ENCODE peak calls at places on chromosome 14, in ten cellular contexts. One of them, this sample, is unnamed. For H3K4me1, the result is how much of the 10 kb centered on the place peaks cover.

GRCh38 chr14:95597784-95598204 is 62.9 kb downstream of the GLRX5 start:
- DNase-seq in psoas muscle: no peak
- DNase-seq in lower lobe of right lung: no peak
- DNase-seq in fibroblast of lung: peak
- DNase-seq in tibial artery: no peak
- DNase-seq in ovary: no peak
- DNase-seq in A549: no peak
- DNase-seq in OCI-LY7: no peak
- DNase-seq in breast epithelium: no peak
- DNase-seq in endothelial cell of umbilical vein: no peak
- DNase-seq in this sample: no peak

GRCh38 chr14:44952391-44953110 is 9.2 kb downstream of the KLHL28 start:
- DNase-seq in breast epithelium: no peak
- DNase-seq in fibroblast of lung: no peak
- DNase-seq in OCI-LY7: no peak
- DNase-seq in A549: no peak
- DNase-seq in ovary: no peak
- DNase-seq in lower lobe of right lung: no peak
- DNase-seq in tibial artery: no peak
- DNase-seq in psoas muscle: no peak
- DNase-seq in endothelial cell of umbilical vein: no peak
- DNase-seq in this sample: no peak

GRCh38 chr14:50333010-50333409 is 20.9 kb downstream of the DMAC2L start:
- DNase-seq in ovary: no peak
- DNase-seq in OCI-LY7: no peak
- DNase-seq in tibial artery: no peak
- DNase-seq in breast epithelium: no peak
- DNase-seq in lower lobe of right lung: no peak
- DNase-seq in psoas muscle: no peak
- DNase-seq in A549: no peak
- DNase-seq in endothelial cell of umbilical vein: peak
- DNase-seq in fibroblast of lung: peak
- DNase-seq in this sample: peak

GRCh38 chr14:61466249-61466904 is 145.0 kb downstream of the PRKCH start:
- DNase-seq in OCI-LY7: no peak
- DNase-seq in lower lobe of right lung: no peak
- DNase-seq in tibial artery: peak
- DNase-seq in breast epithelium: no peak
- DNase-seq in fibroblast of lung: peak
- DNase-seq in ovary: peak
- DNase-seq in psoas muscle: peak
- DNase-seq in A549: peak
- DNase-seq in endothelial cell of umbilical vein: peak
- DNase-seq in this sample: peak

GRCh38 chr14:90301580-90302181 is 30.1 kb downstream of the NRDE2 start:
- DNase-seq in ovary: no peak
- DNase-seq in breast epithelium: no peak
- DNase-seq in OCI-LY7: peak
- DNase-seq in tibial artery: no peak
- DNase-seq in fibroblast of lung: peak
- DNase-seq in lower lobe of right lung: no peak
- DNase-seq in endothelial cell of umbilical vein: peak
- DNase-seq in psoas muscle: no peak
- DNase-seq in A549: peak
- DNase-seq in this sample: no peak

GRCh38 chr14:34843011-34843554 is 32.1 kb downstream of the BAZ1A start:
- DNase-seq in tibial artery: no peak
- DNase-seq in OCI-LY7: no peak
- DNase-seq in lower lobe of right lung: no peak
- DNase-seq in endothelial cell of umbilical vein: peak
- DNase-seq in fibroblast of lung: peak
- DNase-seq in A549: peak
- DNase-seq in breast epithelium: no peak
- DNase-seq in ovary: no peak
- DNase-seq in psoas muscle: no peak
- DNase-seq in this sample: no peak

GRCh38 chr14:61616524-61617185 is 78.7 kb upstream of the HIF1A start:
- DNase-seq in psoas muscle: no peak
- DNase-seq in endothelial cell of umbilical vein: no peak
- DNase-seq in OCI-LY7: no peak
- DNase-seq in ovary: no peak
- DNase-seq in fibroblast of lung: peak
- DNase-seq in lower lobe of right lung: no peak
- DNase-seq in breast epithelium: no peak
- DNase-seq in tibial artery: no peak
- DNase-seq in A549: no peak
- DNase-seq in this sample: no peak

GRCh38 chr14:76091036-76091435 is 60.7 kb upstream of the GPATCH2L start:
- DNase-seq in breast epithelium: no peak
- DNase-seq in tibial artery: peak
- DNase-seq in A549: no peak
- DNase-seq in psoas muscle: peak
- DNase-seq in endothelial cell of umbilical vein: peak
- DNase-seq in fibroblast of lung: no peak
- DNase-seq in OCI-LY7: no peak
- DNase-seq in lower lobe of right lung: no peak
- DNase-seq in ovary: no peak
- DNase-seq in this sample: peak

GRCh38 chr14:104138098-104138890 is at the start of gene KIF26A:
- DNase-seq in breast epithelium: no peak
- DNase-seq in OCI-LY7: no peak
- DNase-seq in tibial artery: peak
- DNase-seq in fibroblast of lung: no peak
- DNase-seq in endothelial cell of umbilical vein: peak
- DNase-seq in lower lobe of right lung: peak
- DNase-seq in ovary: peak
- DNase-seq in psoas muscle: peak
- DNase-seq in A549: peak
- DNase-seq in this sample: no peak
- H3K4me3 ChIP-seq in breast epithelium: peak
- H3K4me3 ChIP-seq in OCI-LY7: no peak
- H3K4me3 ChIP-seq in tibial artery: peak
- H3K4me3 ChIP-seq in fibroblast of lung: no peak
- H3K4me3 ChIP-seq in endothelial cell of umbilical vein: peak
- H3K4me3 ChIP-seq in lower lobe of right lung: peak
- H3K4me3 ChIP-seq in ovary: peak
- H3K4me3 ChIP-seq in psoas muscle: peak
- H3K4me3 ChIP-seq in A549: peak
- H3K4me3 ChIP-seq in this sample: peak

DNA sequence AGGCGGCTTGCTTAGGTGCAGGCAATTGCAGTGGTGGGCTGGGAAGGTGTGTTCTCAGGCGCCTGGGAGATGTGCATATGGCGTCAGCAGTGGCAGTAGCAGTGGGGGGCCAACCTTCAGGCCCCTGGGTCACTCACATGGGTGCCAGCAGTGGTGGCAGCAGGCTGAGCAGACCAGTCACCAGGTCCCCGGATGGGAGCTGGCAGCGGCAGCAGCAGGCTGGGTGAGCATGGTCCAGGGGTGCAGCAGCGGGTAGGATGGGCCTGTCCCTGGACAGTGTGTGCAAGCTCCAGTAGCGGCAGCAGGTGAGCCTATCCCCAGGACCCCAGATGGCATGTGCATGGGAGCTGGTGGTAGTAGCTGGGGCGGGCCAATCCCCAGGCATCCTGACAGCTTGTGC is 108.5 kb upstream of the TMEM260 start:
- DNase-seq in lower lobe of right lung: no peak
- DNase-seq in psoas muscle: no peak
- DNase-seq in fibroblast of lung: no peak
- DNase-seq in OCI-LY7: no peak
- DNase-seq in endothelial cell of umbilical vein: no peak
- DNase-seq in breast epithelium: no peak
- DNase-seq in ovary: no peak
- DNase-seq in A549: no peak
- DNase-seq in tibial artery: no peak
- DNase-seq in this sample: no peak
- H3K4me1 ChIP-seq in lower lobe of right lung: under half
- H3K4me1 ChIP-seq in psoas muscle: under half
- H3K4me1 ChIP-seq in fibroblast of lung: under half
- H3K4me1 ChIP-seq in OCI-LY7: under half
- H3K4me1 ChIP-seq in endothelial cell of umbilical vein: under half
- H3K4me1 ChIP-seq in breast epithelium: under half
- H3K4me1 ChIP-seq in ovary: under half
- H3K4me1 ChIP-seq in A549: under half
- H3K4me1 ChIP-seq in tibial artery: under half
- H3K4me1 ChIP-seq in this sample: under half

GRCh38 chr14:38207342-38207741 is 362 bp upstream of the SSTR1 start:
- DNase-seq in fibroblast of lung: no peak
- DNase-seq in endothelial cell of umbilical vein: peak
- DNase-seq in breast epithelium: no peak
- DNase-seq in tibial artery: no peak
- DNase-seq in ovary: no peak
- DNase-seq in lower lobe of right lung: no peak
- DNase-seq in OCI-LY7: no peak
- DNase-seq in psoas muscle: no peak
- DNase-seq in A549: no peak
- DNase-seq in this sample: no peak
- H3K4me3 ChIP-seq in fibroblast of lung: peak
- H3K4me3 ChIP-seq in endothelial cell of umbilical vein: no peak
- H3K4me3 ChIP-seq in breast epithelium: peak
- H3K4me3 ChIP-seq in tibial artery: peak
- H3K4me3 ChIP-seq in ovary: no peak
- H3K4me3 ChIP-seq in lower lobe of right lung: peak
- H3K4me3 ChIP-seq in OCI-LY7: no peak
- H3K4me3 ChIP-seq in psoas muscle: peak
- H3K4me3 ChIP-seq in A549: no peak
- H3K4me3 ChIP-seq in this sample: no peak

GRCh38 chr14:103088921-103089320 is 4.9 kb downstream of the LBHD2 start:
- DNase-seq in fibroblast of lung: no peak
- DNase-seq in psoas muscle: peak
- DNase-seq in OCI-LY7: no peak
- DNase-seq in ovary: no peak
- DNase-seq in A549: no peak
- DNase-seq in endothelial cell of umbilical vein: no peak
- DNase-seq in lower lobe of right lung: no peak
- DNase-seq in tibial artery: no peak
- DNase-seq in breast epithelium: no peak
- DNase-seq in this sample: no peak

GRCh38 chr14:103091883-103092222 is 2.7 kb upstream of the EXOC3L4 start:
- DNase-seq in tibial artery: no peak
- DNase-seq in ovary: no peak
- DNase-seq in OCI-LY7: no peak
- DNase-seq in endothelial cell of umbilical vein: no peak
- DNase-seq in psoas muscle: no peak
- DNase-seq in A549: no peak
- DNase-seq in lower lobe of right lung: no peak
- DNase-seq in fibroblast of lung: no peak
- DNase-seq in breast epithelium: no peak
- DNase-seq in this sample: no peak

GRCh38 chr14:103091041-103091882 is 3.3 kb upstream of the EXOC3L4 start:
- DNase-seq in endothelial cell of umbilical vein: no peak
- DNase-seq in lower lobe of right lung: peak
- DNase-seq in psoas muscle: peak
- DNase-seq in breast epithelium: no peak
- DNase-seq in ovary: peak
- DNase-seq in A549: no peak
- DNase-seq in fibroblast of lung: peak
- DNase-seq in tibial artery: no peak
- DNase-seq in OCI-LY7: peak
- DNase-seq in this sample: no peak

GRCh38 chr14:103089386-103090335 is 4.9 kb upstream of the EXOC3L4 start:
- DNase-seq in breast epithelium: no peak
- DNase-seq in ovary: no peak
- DNase-seq in fibroblast of lung: no peak
- DNase-seq in psoas muscle: no peak
- DNase-seq in tibial artery: no peak
- DNase-seq in lower lobe of right lung: no peak
- DNase-seq in OCI-LY7: no peak
- DNase-seq in endothelial cell of umbilical vein: no peak
- DNase-seq in A549: no peak
- DNase-seq in this sample: no peak

DNA sequence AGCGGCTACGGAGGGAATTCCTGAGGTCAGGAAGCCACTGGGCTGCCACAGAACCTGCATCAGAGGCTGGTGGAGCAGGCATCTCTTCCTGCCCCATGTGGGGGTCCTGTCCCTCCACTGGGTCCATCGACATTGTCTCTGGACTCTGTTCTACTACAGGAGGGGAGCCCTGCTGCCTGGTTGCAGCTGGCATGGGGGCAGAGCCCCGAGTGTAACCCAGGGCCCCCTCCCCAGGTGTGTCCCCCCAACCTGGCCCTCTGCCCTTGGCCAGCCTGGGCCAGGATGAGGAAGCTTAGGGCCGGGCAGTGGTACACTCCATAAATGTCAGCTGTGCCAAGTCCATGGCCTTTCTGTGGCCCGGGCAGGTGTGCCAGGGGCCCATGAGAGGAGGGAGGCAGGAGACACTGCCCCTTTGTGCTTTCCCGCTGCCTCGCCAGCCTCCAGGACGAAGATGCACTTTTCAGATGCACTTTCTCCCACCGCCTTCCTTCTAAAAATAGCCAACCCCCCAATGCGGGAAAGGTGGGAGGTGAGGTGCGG is 4.0 kb upstream of the EXOC3L4 start:
- DNase-seq in endothelial cell of umbilical vein: no peak
- DNase-seq in OCI-LY7: no peak
- DNase-seq in lower lobe of right lung: no peak
- DNase-seq in ovary: no peak
- DNase-seq in A549: no peak
- DNase-seq in fibroblast of lung: no peak
- DNase-seq in psoas muscle: no peak
- DNase-seq in breast epithelium: no peak
- DNase-seq in tibial artery: no peak
- DNase-seq in this sample: no peak
- H3K4me1 ChIP-seq in endothelial cell of umbilical vein: under half
- H3K4me1 ChIP-seq in OCI-LY7: under half
- H3K4me1 ChIP-seq in lower lobe of right lung: under half
- H3K4me1 ChIP-seq in ovary: under half
- H3K4me1 ChIP-seq in A549: under half
- H3K4me1 ChIP-seq in fibroblast of lung: under half
- H3K4me1 ChIP-seq in psoas muscle: under half
- H3K4me1 ChIP-seq in breast epithelium: under half
- H3K4me1 ChIP-seq in tibial artery: under half
- H3K4me1 ChIP-seq in this sample: under half

GRCh38 chr14:22885975-22886374 is 3.0 kb downstream of the REM2 start:
- DNase-seq in lower lobe of right lung: no peak
- DNase-seq in tibial artery: peak
- DNase-seq in A549: no peak
- DNase-seq in endothelial cell of umbilical vein: no peak
- DNase-seq in OCI-LY7: no peak
- DNase-seq in fibroblast of lung: no peak
- DNase-seq in breast epithelium: no peak
- DNase-seq in psoas muscle: peak
- DNase-seq in ovary: peak
- DNase-seq in this sample: no peak
- H3K4me3 ChIP-seq in lower lobe of right lung: peak
- H3K4me3 ChIP-seq in tibial artery: peak
- H3K4me3 ChIP-seq in A549: peak
- H3K4me3 ChIP-seq in endothelial cell of umbilical vein: no peak
- H3K4me3 ChIP-seq in OCI-LY7: peak
- H3K4me3 ChIP-seq in fibroblast of lung: no peak
- H3K4me3 ChIP-seq in breast epithelium: peak
- H3K4me3 ChIP-seq in psoas muscle: peak
- H3K4me3 ChIP-seq in ovary: peak
- H3K4me3 ChIP-seq in this sample: no peak

DNA sequence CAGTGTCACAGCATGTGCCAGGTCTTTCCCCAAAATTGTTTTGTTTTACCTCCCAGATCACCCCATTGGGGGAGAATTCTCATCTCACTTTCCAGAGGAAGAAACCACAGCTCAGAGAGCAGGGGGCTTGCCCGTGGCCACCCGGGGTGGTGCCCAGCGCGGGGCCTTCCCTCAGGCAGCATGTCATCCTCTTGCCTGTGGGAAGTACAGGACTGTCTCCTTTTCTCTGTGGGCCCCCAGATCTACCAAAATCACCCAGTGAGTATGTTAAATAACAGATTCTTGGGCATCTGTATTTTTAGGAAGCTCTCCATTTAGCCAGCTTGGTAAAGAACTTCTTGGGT is 5.9 kb downstream of the RPS6KL1 start:
- DNase-seq in psoas muscle: no peak
- DNase-seq in A549: no peak
- DNase-seq in breast epithelium: no peak
- DNase-seq in endothelial cell of umbilical vein: no peak
- DNase-seq in tibial artery: peak
- DNase-seq in ovary: no peak
- DNase-seq in fibroblast of lung: no peak
- DNase-seq in OCI-LY7: no peak
- DNase-seq in lower lobe of right lung: no peak
- DNase-seq in this sample: no peak
- H3K4me1 ChIP-seq in psoas muscle: under half
- H3K4me1 ChIP-seq in A549: under half
- H3K4me1 ChIP-seq in breast epithelium: under half
- H3K4me1 ChIP-seq in endothelial cell of umbilical vein: under half
- H3K4me1 ChIP-seq in tibial artery: under half
- H3K4me1 ChIP-seq in ovary: under half
- H3K4me1 ChIP-seq in fibroblast of lung: under half
- H3K4me1 ChIP-seq in OCI-LY7: under half
- H3K4me1 ChIP-seq in lower lobe of right lung: under half
- H3K4me1 ChIP-seq in this sample: under half

This sample was measured in right atrium auricular region.